ENCODE peak calls at places on chromosomes 11 and 22, in five cellular contexts. X is left ventricle myocardium inferior, Q is SW480, F is GM19239, P is M059J. G is an unnamed sample.

GRCh38 chr11:96620464-96621044 is 230.7 kb downstream of the JRKL start:
- DNase-seq in X (no peak), Q (peak; percentile 2), F (no peak), P (no peak), G (no peak)

GRCh38 chr11:36231300-36231699 is 57.9 kb downstream of the COMMD9 start:
- DNase-seq in X (no peak), Q (no peak), F (no peak), P (peak; percentile 78), G (no peak)

GRCh38 chr11:103413266-103413888 is 304.2 kb downstream of the DYNC2H1 start:
- DNase-seq in X (no peak), Q (no peak), F (no peak), P (no peak), G (no peak)

GRCh38 chr11:69721745-69722144 is 17.9 kb upstream of the FGF19 start:
- DNase-seq in X (no peak), Q (peak; percentile 80), F (no peak), P (peak; percentile 46), G (peak; percentile 72)

GRCh38 chr11:64318694-64319420 is 936 bp downstream of the PRDX5 start:
- DNase-seq in X (no peak), Q (no peak), F (no peak), P (no peak), G (no peak)

GRCh38 chr11:104120493-104121200 is 43.3 kb downstream of the PDGFD start:
- DNase-seq in X (no peak), Q (peak; percentile 8), F (no peak), P (peak; percentile 34), G (peak; percentile 74)

GRCh38 chr22:49975543-49976389 is 15.2 kb downstream of the PIM3 start:
- DNase-seq in X (peak; percentile 12), Q (no peak), F (no peak), P (no peak), G (no peak)

GRCh38 chr11:125886997-125887372 is 483 bp upstream of the HYLS1 start:
- DNase-seq in X (peak; percentile 27), Q (no peak), F (peak; percentile 18), P (no peak), G (peak; percentile 57)

GRCh38 chr11:14148653-14149273 is 186.2 kb downstream of the SPON1 start:
- DNase-seq in X (no peak), Q (peak; percentile 64), F (no peak), P (peak; percentile 37), G (peak; percentile 63)

GRCh38 chr11:22065472-22065871 is 127.4 kb upstream of the ANO5 start:
- DNase-seq in X (no peak), Q (no peak), F (no peak), P (no peak), G (no peak)

GRCh38 chr11:27241316-27242122 is 121.5 kb downstream of the CCDC34 start:
- DNase-seq in X (no peak), Q (peak; percentile 23), F (no peak), P (peak; percentile 86), G (peak; percentile 14)

GRCh38 chr11:118175600-118176399 is 639 bp downstream of the SCN2B start:
- DNase-seq in X (no peak), Q (no peak), F (no peak), P (no peak), G (no peak)

GRCh38 chr11:69704508-69705245 is 855 bp upstream of the FGF19 start:
- DNase-seq in X (no peak), Q (peak; percentile 86), F (no peak), P (no peak), G (peak; percentile 72)

GRCh38 chr11:66727883-66728759 is 895 bp downstream of the SPTBN2 start:
- DNase-seq in X (no peak), Q (no peak), F (no peak), P (no peak), G (no peak)

GRCh38 chr11:119254239-119254638 is 48.1 kb downstream of the CBL start:
- DNase-seq in X (no peak), Q (no peak), F (no peak), P (no peak), G (no peak)

GRCh38 chr22:43343262-43343988 is at the start of gene SCUBE1:
- DNase-seq in X (peak; percentile 52), Q (no peak), F (no peak), P (peak; percentile 48), G (peak; percentile 64)

GRCh38 chr11:14756349-14756748 is 112.7 kb downstream of the PDE3B start:
- DNase-seq in X (no peak), Q (no peak), F (no peak), P (no peak), G (no peak)

G was measured in SK-MEL-5.